ENCODE peak calls at places on chromosomes 6 and 20, in five cellular contexts. G is adrenal gland, W is fibroblast of lung, Y is progenitor cell of endocrine pancreas, H is AG04450. A is an unnamed sample.

GRCh38 chr20:58524814-58525213 is 9.6 kb upstream of the APCDD1L start:
- DNase-seq in W (peak), Y (no peak), H (peak), G (no peak), A (no peak)

GRCh38 chr6:36907781-36908180 is 22.0 kb downstream of the C6orf89 start:
- DNase-seq in Y (no peak), G (peak), W (peak), H (no peak), A (no peak)

GRCh38 chr20:52305843-52306242 is 114.3 kb upstream of the ZFP64 start:
- DNase-seq in G (no peak), H (no peak), W (no peak), Y (no peak), A (no peak)

GRCh38 chr20:36400901-36401300 is 94.8 kb downstream of the DLGAP4 start:
- DNase-seq in G (no peak), Y (no peak), H (no peak), W (no peak), A (no peak)

GRCh38 chr6:139533166-139533565 is 158.7 kb upstream of the CITED2 start:
- DNase-seq in Y (no peak), G (no peak), W (no peak), H (no peak), A (no peak)

GRCh38 chr20:8018928-8019177 is 708 bp downstream of the TMX4 start:
- DNase-seq in Y (no peak), G (no peak), H (no peak), W (no peak), A (no peak)

GRCh38 chr20:17721802-17722486 is 22.2 kb downstream of the BANF2 start:
- DNase-seq in Y (no peak), G (no peak), W (no peak), H (no peak), A (no peak)

GRCh38 chr6:24492475-24492874 is 2.3 kb upstream of the ALDH5A1 start:
- DNase-seq in W (peak), G (peak), Y (no peak), H (no peak), A (peak)

GRCh38 chr6:163392533-163392932 is 22.0 kb upstream of the QKI start:
- DNase-seq in G (peak), Y (no peak), W (peak), H (no peak), A (no peak)

GRCh38 chr6:29953001-29953436 is 10.7 kb downstream of the HLA-A start:
- DNase-seq in G (no peak), H (peak), W (peak), Y (no peak), A (no peak)

GRCh38 chr20:20199338-20200160 is 147.2 kb downstream of the CFAP61 start:
- DNase-seq in Y (no peak), H (no peak), G (no peak), W (no peak), A (no peak)

GRCh38 chr6:166567107-166567506 is 19.4 kb downstream of the RAMACL start:
- DNase-seq in H (peak), Y (no peak), G (no peak), W (peak), A (no peak)

GRCh38 chr6:12957321-12958051 is 240.9 kb downstream of the PHACTR1 start:
- DNase-seq in G (peak), H (peak), W (peak), Y (no peak), A (peak)

GRCh38 chr20:46433051-46433450 is 26.6 kb upstream of the ELMO2 start:
- DNase-seq in Y (no peak), G (no peak), W (no peak), H (no peak), A (no peak)

GRCh38 chr6:167096991-167097390 is 25.9 kb upstream of the CCR6 start:
- DNase-seq in W (no peak), H (no peak), Y (no peak), G (no peak), A (no peak)

GRCh38 chr6:25387483-25387882 is 108.3 kb downstream of the CARMIL1 start:
- DNase-seq in W (no peak), H (no peak), G (no peak), Y (no peak), A (no peak)

GRCh38 chr6:10266061-10266460 is 148.8 kb downstream of the TFAP2A start:
- DNase-seq in G (no peak), Y (no peak), H (no peak), W (peak), A (no peak)

GRCh38 chr6:166410426-166410935 is 27.7 kb upstream of the MPC1 start:
- DNase-seq in H (no peak), Y (no peak), G (no peak), W (no peak), A (no peak)

GRCh38 chr6:37279366-37280134 is 21.6 kb upstream of the TMEM217 start:
- DNase-seq in W (peak), G (no peak), Y (no peak), H (no peak), A (no peak)

GRCh38 chr20:13819885-13820645 is 35.2 kb downstream of the NDUFAF5 start:
- DNase-seq in W (peak), Y (no peak), H (no peak), G (peak), A (peak)

GRCh38 chr6:98384334-98384733 is 450.0 kb upstream of the POU3F2 start:
- DNase-seq in W (no peak), Y (no peak), H (no peak), G (no peak), A (no peak)

GRCh38 chr6:137105375-137105774 is 60.6 kb upstream of the IL20RA start:
- DNase-seq in H (no peak), G (no peak), W (no peak), Y (no peak), A (no peak)

GRCh38 chr6:137104926-137105325 is 60.2 kb upstream of the IL20RA start:
- DNase-seq in W (no peak), Y (no peak), H (no peak), G (no peak), A (no peak)

GRCh38 chr6:137099689-137100398 is 55.1 kb upstream of the IL20RA start:
- DNase-seq in H (no peak), Y (no peak), W (no peak), G (no peak), A (no peak)

GRCh38 chr6:137102050-137102848 is 57.5 kb upstream of the IL20RA start:
- DNase-seq in Y (no peak), G (no peak), H (no peak), W (no peak), A (no peak)

GRCh38 chr6:137102851-137103492 is 58.2 kb upstream of the IL20RA start:
- DNase-seq in W (no peak), G (no peak), H (no peak), Y (no peak), A (no peak)
- TF ChIP-seq CTCF in W (no peak), G (no peak), H (no peak), Y (no peak), A (no peak)

GRCh38 chr6:28209753-28210535 is 15.1 kb upstream of the ZSCAN9 start:
- DNase-seq in G (no peak), H (no peak), Y (no peak), W (no peak), A (no peak)
- TF ChIP-seq CTCF in G (no peak), H (no peak), Y (no peak), W (no peak), A (no peak)

GRCh38 chr6:156359912-156360311 is 417.3 kb upstream of the ARID1B start:
- DNase-seq in Y (no peak), W (no peak), H (no peak), G (no peak), A (no peak)
- TF ChIP-seq CTCF in Y (no peak), W (no peak), H (peak), G (no peak), A (no peak)

DNA sequence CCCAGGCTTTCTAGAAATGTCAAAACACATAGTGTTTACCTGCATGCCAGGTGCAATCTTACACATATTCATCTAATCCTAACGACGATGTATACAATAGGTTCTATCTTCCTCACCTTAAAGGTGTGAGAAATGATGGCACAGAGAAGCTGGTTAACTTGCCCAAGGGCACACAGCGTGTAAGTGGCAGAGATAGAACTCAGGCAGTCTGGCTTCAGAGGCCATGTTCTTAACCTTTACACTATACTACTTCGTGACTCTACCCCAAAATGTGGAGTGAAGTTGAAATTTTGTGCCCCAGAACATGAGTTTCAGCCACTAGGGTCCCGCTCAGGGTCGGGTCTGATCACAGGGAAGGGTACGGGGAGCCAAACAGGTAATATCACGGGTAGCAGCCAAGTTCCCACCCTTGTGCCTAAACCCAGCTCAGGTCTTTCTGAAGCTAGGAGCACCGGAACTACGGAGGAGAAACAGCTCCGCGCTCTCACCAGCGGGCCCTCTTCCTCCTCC is 523 bp downstream of the VPS52 start:
- DNase-seq in Y (no peak), H (no peak), G (no peak), W (no peak), A (no peak)
- TF ChIP-seq CTCF in Y (peak), H (no peak), G (no peak), W (no peak), A (no peak)

DNA sequence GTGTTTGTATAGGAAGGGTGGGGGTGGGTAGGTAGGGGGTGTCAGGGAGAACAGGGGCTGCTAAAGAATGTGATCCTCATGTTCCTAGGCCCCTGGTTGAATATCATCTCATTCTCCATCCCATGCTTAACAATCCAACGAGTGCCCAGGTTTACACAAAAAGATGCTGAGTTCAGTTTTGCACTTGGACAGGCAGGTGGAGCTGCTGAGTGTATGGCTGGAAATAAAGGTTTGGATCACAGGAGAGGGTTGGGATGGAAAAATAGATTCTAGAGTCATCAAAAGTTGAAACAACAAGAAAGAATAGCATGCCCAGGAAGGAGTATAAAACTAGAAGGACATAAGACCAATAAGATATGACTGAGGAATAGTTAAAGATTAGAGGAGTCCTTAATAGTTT is 14.2 kb downstream of the CHD6 start:
- DNase-seq in Y (no peak), W (no peak), H (no peak), G (no peak), A (no peak)
- TF ChIP-seq CTCF in Y (no peak), W (no peak), H (no peak), G (no peak), A (no peak)

DNA sequence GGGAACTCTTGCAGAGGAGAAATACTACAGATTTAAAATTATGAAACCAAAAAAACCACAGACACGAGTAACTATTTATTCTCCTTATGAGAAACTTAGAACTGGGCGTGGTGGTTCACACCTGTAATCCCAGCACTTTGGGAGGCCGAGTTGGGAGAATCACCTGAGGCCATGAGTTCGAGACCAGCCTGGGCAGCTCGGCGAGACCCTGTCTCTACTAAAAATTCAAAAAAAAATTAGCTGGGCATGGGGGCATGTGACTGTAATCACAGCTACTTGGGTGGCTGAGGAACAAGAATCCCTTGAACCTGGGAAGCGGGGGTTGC is 36.8 kb downstream of the SSR1 start:
- DNase-seq in G (no peak), H (no peak), Y (no peak), W (no peak), A (no peak)
- TF ChIP-seq CTCF in G (no peak), H (no peak), Y (no peak), W (no peak), A (no peak)

DNA sequence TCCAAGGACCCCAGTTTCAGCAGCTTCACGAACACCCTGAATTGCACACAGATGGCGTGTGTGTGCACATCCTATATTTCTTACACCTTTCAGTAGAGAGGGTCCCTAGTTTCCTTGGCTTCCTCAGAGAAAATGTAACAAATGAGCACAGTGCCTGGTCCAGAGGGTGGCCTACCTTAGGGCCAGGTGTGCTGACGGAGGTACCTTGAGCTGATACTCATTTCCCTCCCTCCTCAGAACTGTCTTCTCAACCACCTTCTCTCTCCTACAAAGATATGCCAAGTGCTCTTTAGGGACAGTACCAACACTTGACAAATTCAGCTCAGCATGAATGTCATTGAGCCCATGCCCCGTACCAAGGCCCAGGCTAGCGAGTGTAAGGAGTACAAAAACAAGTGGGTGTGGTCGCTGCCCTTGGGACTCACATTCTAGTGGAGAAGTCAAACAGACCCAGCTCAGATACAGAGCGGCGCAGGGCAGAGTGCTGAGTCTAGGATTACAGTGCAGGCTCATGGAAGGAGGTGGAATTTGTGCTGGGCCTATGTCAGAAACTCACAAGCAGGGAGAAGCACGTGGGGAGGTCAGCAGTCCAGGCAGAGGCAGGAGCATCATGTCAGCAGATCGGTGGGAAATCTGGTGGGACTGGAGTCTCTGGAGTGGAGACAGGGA is 9.6 kb upstream of the BPHL start:
- DNase-seq in H (no peak), Y (no peak), W (no peak), G (no peak), A (no peak)
- TF ChIP-seq CTCF in H (no peak), Y (no peak), W (no peak), G (no peak), A (no peak)

GRCh38 chr6:2596222-2596621 is 154.5 kb downstream of the MYLK4 start:
- DNase-seq in Y (no peak), W (no peak), G (no peak), H (no peak), A (peak)
- TF ChIP-seq CTCF in Y (peak), W (no peak), G (no peak), H (no peak), A (peak)

GRCh38 chr20:63767886-63768285 is 28.3 kb downstream of the SLC2A4RG start:
- DNase-seq in G (no peak), Y (no peak), W (no peak), H (no peak), A (no peak)
- TF ChIP-seq CTCF in G (no peak), Y (no peak), W (no peak), H (no peak), A (no peak)

GRCh38 chr6:161922631-161923119 is 648.8 kb upstream of the AGPAT4 start:
- DNase-seq in H (peak), W (peak), Y (no peak), G (peak), A (peak)
- TF ChIP-seq CTCF in H (no peak), W (peak), Y (peak), G (peak), A (peak)

A was measured in nephron progenitor cell.